ENCODE peak calls at places on chromosome 6, in four cellular contexts. M is body of pancreas; B is sigmoid colon; J is activated CD4-positive, alpha-beta T cell treated with anti-CD3 and anti-CD28 coated beads, Interleukin-2, amount 50 U/mL, for 48 hours. O is an unnamed sample.

GRCh38 chr6:158707120-158707519 is 57.3 kb downstream of the SYTL3 start:
- DNase-seq in M (peak), B (peak), J (no peak), O (peak)

GRCh38 chr6:5078121-5078695 is 6.9 kb upstream of the PPP1R3G start:
- DNase-seq in M (no peak), B (no peak), J (no peak), O (no peak)

GRCh38 chr6:169971171-169971861 is 219.9 kb downstream of the ERMARD start:
- DNase-seq in M (peak), B (peak), J (no peak), O (no peak)

GRCh38 chr6:151763938-151764680 is 43.4 kb upstream of the ESR1 start:
- DNase-seq in M (peak), B (peak), J (peak), O (peak)

GRCh38 chr6:54071941-54072340 is 39.3 kb upstream of the MLIP start:
- DNase-seq in M (no peak), B (no peak), J (no peak), O (no peak)

GRCh38 chr6:10276106-10276505 is 138.8 kb downstream of the TFAP2A start:
- DNase-seq in M (no peak), B (no peak), J (no peak), O (no peak)

GRCh38 chr6:36362551-36363389 is 24.7 kb downstream of the ETV7 start:
- DNase-seq in M (no peak), B (no peak), J (no peak), O (no peak)

GRCh38 chr6:75183099-75183541 is 22.7 kb downstream of the COL12A1 start:
- DNase-seq in M (no peak), B (no peak), J (no peak), O (no peak)

GRCh38 chr6:5471044-5471443 is 209.7 kb downstream of the FARS2 start:
- DNase-seq in M (peak), B (no peak), J (peak), O (peak)

GRCh38 chr6:3885262-3886036 is 36.3 kb downstream of the FAM50B start:
- DNase-seq in M (peak), B (no peak), J (no peak), O (no peak)

GRCh38 chr6:53794073-53794719 is 609 bp upstream of the LRRC1 start:
- DNase-seq in M (peak), B (peak), J (peak), O (peak)

GRCh38 chr6:137259349-137259748 is 40.2 kb upstream of the IFNGR1 start:
- DNase-seq in M (no peak), B (no peak), J (no peak), O (no peak)

GRCh38 chr6:137640086-137640485 is 145.9 kb upstream of the OLIG3 start:
- DNase-seq in M (no peak), B (no peak), J (no peak), O (no peak)

GRCh38 chr6:41013473-41014153 is 25.4 kb downstream of the UNC5CL start:
- DNase-seq in M (peak), B (no peak), J (no peak), O (no peak)

GRCh38 chr6:40894962-40895799 is 143.8 kb downstream of the UNC5CL start:
- DNase-seq in M (peak), B (peak), J (no peak), O (peak)

GRCh38 chr6:136036071-136036380 is 184.5 kb downstream of the PDE7B start:
- DNase-seq in M (no peak), B (no peak), J (no peak), O (no peak)

GRCh38 chr6:154432533-154433476 is 76.2 kb upstream of the IPCEF1 start:
- DNase-seq in M (no peak), B (no peak), J (no peak), O (no peak)

GRCh38 chr6:50817638-50817950 is 1.1 kb upstream of the TFAP2B start:
- DNase-seq in M (no peak), B (no peak), J (no peak), O (no peak)

GRCh38 chr6:68642081-68642480 is 7.0 kb downstream of the ADGRB3 start:
- DNase-seq in M (no peak), B (no peak), J (no peak), O (no peak)

GRCh38 chr6:73339340-73339739 is 14.7 kb downstream of the DPPA5 start:
- DNase-seq in M (no peak), B (no peak), J (no peak), O (no peak)

GRCh38 chr6:56538851-56539250 is 103.8 kb downstream of the DST start:
- DNase-seq in M (no peak), B (no peak), J (no peak), O (no peak)

GRCh38 chr6:156833755-156834154 is 56.6 kb downstream of the ARID1B start:
- DNase-seq in M (no peak), B (no peak), J (no peak), O (no peak)

GRCh38 chr6:37038297-37039198 is 33.1 kb downstream of the FGD2 start:
- DNase-seq in M (peak), B (peak), J (no peak), O (peak)

GRCh38 chr6:33207569-33208088 is 671 bp upstream of the RING1 start:
- DNase-seq in M (peak), B (peak), J (no peak), O (peak)

GRCh38 chr6:109660526-109660925 is 30.5 kb downstream of the AK9 start:
- DNase-seq in M (no peak), B (no peak), J (no peak), O (no peak)

GRCh38 chr6:160912411-160912810 is 79.2 kb upstream of the MAP3K4 start:
- DNase-seq in M (no peak), B (no peak), J (no peak), O (no peak)

GRCh38 chr6:34657307-34657978 is 39.1 kb downstream of the ILRUN start:
- DNase-seq in M (peak), B (peak), J (no peak), O (peak)

GRCh38 chr6:55963301-55963700 is 87.9 kb upstream of the BMP5 start:
- DNase-seq in M (no peak), B (no peak), J (no peak), O (no peak)